ENCODE peak calls at places on chromosomes 2 and 18, in six cellular contexts. K is tibial artery, X is PC-3, F is esophagus muscularis mucosa, V is epithelial cell of prostate, H is fibroblast of lung. J is an unnamed sample.

GRCh38 chr18:34522627-34523026 is 187.5 kb upstream of the DTNA start:
- DNase-seq in H (no peak), X (no peak), F (no peak), K (no peak), V (no peak), J (no peak)

GRCh38 chr18:70334728-70335329 is 46.0 kb downstream of the SOCS6 start:
- DNase-seq in V (peak; percentile 67), X (peak; percentile 44), K (no peak), H (no peak), F (no peak), J (peak; percentile 70)

GRCh38 chr2:118310016-118310877 is 222.0 kb downstream of the INSIG2 start:
- DNase-seq in K (no peak), H (peak; percentile 58), X (no peak), V (no peak), F (peak; percentile 89), J (no peak)

GRCh38 chr2:135144343-135144742 is 92.3 kb downstream of the RAB3GAP1 start:
- DNase-seq in X (peak; percentile 59), F (no peak), K (no peak), V (no peak), H (no peak), J (no peak)

GRCh38 chr2:155377178-155377780 is 678.8 kb downstream of the KCNJ3 start:
- DNase-seq in K (no peak), F (no peak), H (peak; percentile 30), V (no peak), X (peak; percentile 63), J (no peak)

GRCh38 chr2:118013221-118013723 is 598 bp downstream of the CCDC93 start:
- DNase-seq in X (peak; percentile 7), V (no peak), F (no peak), H (peak; percentile 11), K (peak; percentile 68), J (peak; percentile 68)

GRCh38 chr2:109429711-109430265 is 184.0 kb downstream of the SEPTIN10 start:
- DNase-seq in K (no peak), F (no peak), V (no peak), X (no peak), H (no peak), J (no peak)

GRCh38 chr2:26757873-26758789 is 6.0 kb upstream of the SLC35F6 start:
- DNase-seq in F (no peak), H (peak; percentile 99), K (no peak), X (peak; percentile 97), V (peak; percentile 92), J (no peak)

GRCh38 chr2:18856766-18857165 is 267.4 kb upstream of the NT5C1B start:
- DNase-seq in F (no peak), V (no peak), K (no peak), X (no peak), H (peak; percentile 3), J (no peak)

GRCh38 chr18:657311-657997 is at the start of gene TYMS:
- DNase-seq in X (peak; percentile 84), F (no peak), V (no peak), H (peak; percentile 60), K (no peak), J (peak; percentile 54)

GRCh38 chr18:70293166-70293565 is 4.3 kb downstream of the SOCS6 start:
- DNase-seq in X (peak; percentile 29), H (no peak), V (no peak), F (no peak), K (no peak), J (no peak)

GRCh38 chr2:29485631-29486030 is 370.4 kb downstream of the CLIP4 start:
- DNase-seq in K (no peak), V (no peak), H (peak; percentile 29), X (no peak), F (no peak), J (no peak)

GRCh38 chr2:36573165-36573564 is 24.8 kb downstream of the FEZ2 start:
- DNase-seq in V (no peak), H (no peak), F (no peak), X (no peak), K (no peak), J (no peak)

GRCh38 chr2:241804326-241805276 is 4.4 kb upstream of the NEU4 start:
- DNase-seq in K (peak; percentile 60), X (peak; percentile 21), F (peak; percentile 89), V (no peak), H (peak; percentile 27), J (peak; percentile 42)

GRCh38 chr18:50009772-50010171 is 185.2 kb downstream of the MYO5B start:
- DNase-seq in K (no peak), X (peak; percentile 47), V (no peak), H (peak; percentile 3), F (no peak), J (peak; percentile 52)

GRCh38 chr2:227308784-227309183 is 16.3 kb upstream of the MFF start:
- DNase-seq in V (peak; percentile 24), H (peak; percentile 33), F (no peak), K (no peak), X (peak; percentile 35), J (no peak)

GRCh38 chr2:66268756-66269155 is 166.2 kb upstream of the MEIS1 start:
- DNase-seq in V (no peak), F (no peak), H (no peak), K (no peak), X (no peak), J (no peak)

GRCh38 chr2:168212866-168213265 is 34.5 kb downstream of the STK39 start:
- DNase-seq in X (peak; percentile 55), H (peak; percentile 76), K (no peak), V (no peak), F (no peak), J (no peak)

GRCh38 chr2:28356095-28356911 is 36.4 kb upstream of the FOSL2 start:
- DNase-seq in V (peak; percentile 14), K (peak; percentile 98), H (peak; percentile 81), F (peak; percentile 96), X (peak; percentile 42), J (peak; percentile 93)

GRCh38 chr2:222861411-222862067 is 703 bp downstream of the ACSL3 start:
- DNase-seq in X (no peak), F (no peak), H (peak; percentile 37), V (no peak), K (peak; percentile 74), J (peak; percentile 55)

GRCh38 chr2:237486819-237487448 is at the start of gene MLPH:
- DNase-seq in X (peak; percentile 80), V (no peak), H (peak; percentile 70), F (no peak), K (no peak), J (peak; percentile 85)

GRCh38 chr18:5868218-5868904 is 27.0 kb downstream of the TMEM200C start:
- DNase-seq in V (peak; percentile 43), K (no peak), H (peak; percentile 76), F (no peak), X (peak; percentile 94), J (peak; percentile 57)

GRCh38 chr2:105399207-105399861 is 483 bp upstream of the FHL2 start:
- DNase-seq in V (no peak), X (no peak), K (no peak), F (no peak), H (no peak), J (no peak)

GRCh38 chr18:57802166-57802868 is 798 bp downstream of the ATP8B1 start:
- DNase-seq in K (no peak), F (no peak), V (no peak), X (no peak), H (no peak), J (no peak)

GRCh38 chr2:171923206-171923605 is 945 bp downstream of the HAT1 start:
- DNase-seq in H (peak; percentile 33), K (no peak), V (no peak), X (peak; percentile 27), F (no peak), J (no peak)
- H3K27ac ChIP-seq in H (peak overlapping the region; percentile 96), K (peak overlapping the region; percentile 92), V (peak overlapping the region; percentile 73), X (peak overlapping the region; percentile 72), F (peak overlapping the region; percentile 94), J (peak overlapping the region; percentile 93)

DNA sequence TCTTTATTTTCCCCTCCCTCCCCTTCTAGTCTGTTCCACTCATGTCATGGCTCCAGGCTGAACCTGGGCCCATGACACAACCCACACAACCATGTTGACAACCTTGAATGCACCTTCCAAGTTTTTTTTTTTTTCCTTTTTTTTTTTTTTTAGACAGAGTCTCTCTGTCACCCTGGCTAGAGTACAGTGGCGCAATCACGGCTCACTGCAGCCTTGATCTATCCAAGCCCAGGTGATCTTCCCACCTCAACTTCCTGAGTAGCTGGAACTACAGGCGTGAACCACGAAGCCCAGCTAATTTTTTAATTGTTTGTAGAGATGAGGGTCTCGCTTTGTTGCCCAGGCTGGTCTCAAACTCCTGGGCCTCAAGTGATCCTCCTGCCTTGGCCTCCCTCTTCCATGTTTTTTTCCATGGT is 21.9 kb upstream of the ROCK2 start:
- DNase-seq in V (no peak), K (no peak), F (no peak), X (no peak), H (no peak), J (peak; percentile 87)
- H3K27ac ChIP-seq in V (no peak overlapping the region), K (no peak overlapping the region), F (no peak overlapping the region), X (no peak overlapping the region), H (no peak overlapping the region), J (peak overlapping the region; percentile 61)

GRCh38 chr18:13272411-13272810 is 53.9 kb downstream of the LDLRAD4 start:
- DNase-seq in H (no peak), V (no peak), X (no peak), F (no peak), K (no peak), J (no peak)

GRCh38 chr18:13269599-13270011 is 51.0 kb downstream of the LDLRAD4 start:
- DNase-seq in H (peak; percentile 40), F (no peak), X (no peak), V (no peak), K (no peak), J (no peak)

GRCh38 chr18:13270279-13270911 is 51.8 kb downstream of the LDLRAD4 start:
- DNase-seq in X (no peak), K (no peak), V (no peak), F (no peak), H (no peak), J (no peak)

GRCh38 chr18:13273800-13274199 is 55.2 kb downstream of the LDLRAD4 start:
- DNase-seq in X (no peak), F (no peak), V (no peak), K (no peak), H (no peak), J (no peak)

DNA sequence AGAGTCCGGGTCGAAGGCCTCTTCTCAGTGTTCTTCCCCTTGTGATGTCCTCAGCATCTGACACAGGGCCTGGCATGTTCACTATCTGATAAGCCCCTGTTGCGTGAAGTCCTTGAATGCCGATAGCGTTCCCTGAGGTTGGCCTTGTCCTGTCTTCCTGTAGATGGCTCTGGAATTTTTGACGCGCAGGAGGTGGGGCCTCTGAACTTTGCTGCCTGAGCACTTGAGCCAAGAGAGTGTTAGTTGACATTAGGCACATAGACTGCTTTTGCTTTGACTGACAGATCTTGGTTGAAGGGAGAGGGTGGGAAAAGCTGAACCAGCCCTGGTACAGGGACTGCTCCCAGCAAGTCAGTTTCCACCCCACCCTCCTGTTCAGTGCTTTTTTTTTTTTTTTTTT is 53.0 kb downstream of the LDLRAD4 start:
- DNase-seq in F (no peak), K (no peak), H (no peak), X (no peak), V (no peak), J (no peak)
- H3K27ac ChIP-seq in F (peak overlapping the region; percentile 77), K (no peak overlapping the region), H (no peak overlapping the region), X (no peak overlapping the region), V (no peak overlapping the region), J (peak overlapping the region; percentile 36)

DNA sequence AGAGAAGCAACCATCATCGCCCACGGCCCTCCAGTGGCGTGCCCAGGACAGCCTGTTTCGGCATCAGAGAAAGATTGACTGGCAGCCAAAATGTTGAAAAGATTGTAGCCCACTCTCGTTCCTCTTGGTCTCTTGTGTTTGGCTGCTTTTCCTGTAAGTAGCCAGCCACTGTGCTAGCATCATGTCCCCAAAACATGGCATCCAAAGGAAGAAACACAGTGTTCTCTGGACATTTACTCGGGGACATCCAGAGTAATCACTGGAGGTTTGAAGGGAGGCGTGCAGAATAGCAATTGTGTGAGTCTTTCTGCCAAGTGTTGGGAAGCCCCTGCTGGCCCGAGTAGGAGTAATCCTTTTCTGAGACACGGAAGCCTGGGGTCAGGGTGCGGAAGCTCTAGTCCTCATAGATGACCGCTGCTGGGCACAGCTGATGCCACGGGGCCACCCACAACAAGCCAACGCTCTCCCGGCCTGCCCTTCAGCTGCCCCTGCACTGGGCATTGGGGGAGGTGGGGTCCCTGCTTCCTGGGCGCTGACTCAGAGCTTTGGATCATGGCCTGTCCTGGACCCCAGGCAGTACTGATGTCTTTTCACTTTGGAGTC is 24.8 kb upstream of the HDAC4 start:
- DNase-seq in K (no peak), V (no peak), F (peak; percentile 82), H (no peak), X (no peak), J (no peak)
- H3K27ac ChIP-seq in K (no peak overlapping the region), V (no peak overlapping the region), F (no peak overlapping the region), H (no peak overlapping the region), X (no peak overlapping the region), J (no peak overlapping the region)